ENCODE peak calls at places on chromosomes 4 and X, in seven cellular contexts. R is transverse colon, J is adipocyte, G is endothelial cell of umbilical vein, K is suprapubic skin, W is right atrium auricular region, L is ovary. M is an unnamed sample.
A peak's percentile ranks its signal among the peaks of the same experiment; 100 is the strongest.

GRCh38 chr4:1234296-1234695 is 14.6 kb downstream of the CTBP1 start:
- DNase-seq in W (no peak), K (peak; percentile 65), J (peak; percentile 82), G (peak; percentile 20), L (peak; percentile 11), R (no peak), M (no peak)

GRCh38 chr4:153499005-153499404 is 32.8 kb downstream of the TMEM131L start:
- DNase-seq in L (no peak), J (no peak), W (no peak), R (no peak), K (no peak), G (no peak), M (no peak)

GRCh38 chrX:153647461-153648357 is 706 bp downstream of the DUSP9 start:
- DNase-seq in J (no peak), R (no peak), W (no peak), K (peak; percentile 58), L (no peak), G (no peak), M (no peak)

GRCh38 chrX:21800344-21800770 is 39.1 kb upstream of the MBTPS2 start:
- DNase-seq in J (no peak), R (no peak), L (no peak), W (no peak), K (no peak), G (no peak), M (no peak)

GRCh38 chr4:54165438-54165837 is 63.7 kb upstream of the PDGFRA start:
- DNase-seq in J (peak; percentile 87), L (no peak), G (no peak), R (no peak), K (no peak), W (no peak), M (no peak)

GRCh38 chr4:748461-748860 is 42.8 kb downstream of the PCGF3 start:
- DNase-seq in R (no peak), G (no peak), L (no peak), J (no peak), W (no peak), K (no peak), M (no peak)

GRCh38 chrX:2767631-2768455 is 16.0 kb downstream of the XG start:
- DNase-seq in W (peak; percentile 62), G (no peak), R (peak; percentile 22), J (peak; percentile 50), L (no peak), K (peak; percentile 89), M (no peak)

GRCh38 chr4:6694177-6694901 is 661 bp downstream of the S100P start:
- DNase-seq in G (peak; percentile 21), L (no peak), W (no peak), J (no peak), R (no peak), K (no peak), M (no peak)

GRCh38 chr4:20326460-20326859 is 74.8 kb downstream of the SLIT2 start:
- DNase-seq in W (no peak), G (no peak), J (peak; percentile 30), R (no peak), K (no peak), L (no peak), M (no peak)

GRCh38 chr4:20464381-20464780 is 212.7 kb downstream of the SLIT2 start:
- DNase-seq in L (no peak), R (no peak), K (no peak), J (peak; percentile 53), W (no peak), G (peak; percentile 23), M (no peak)

GRCh38 chr4:171203425-171203824 is 609.8 kb upstream of the GALNTL6 start:
- DNase-seq in L (no peak), W (no peak), K (no peak), G (no peak), R (no peak), J (peak; percentile 92), M (no peak)

GRCh38 chr4:176638992-176639391 is 153.7 kb downstream of the VEGFC start:
- DNase-seq in R (no peak), G (no peak), L (no peak), J (no peak), W (no peak), K (no peak), M (no peak)

GRCh38 chr4:1759818-1760223 is 33.3 kb upstream of the FGFR3 start:
- DNase-seq in G (no peak), R (no peak), J (no peak), L (no peak), W (no peak), K (no peak), M (no peak)

GRCh38 chr4:133865606-133866327 is 335.8 kb downstream of the PABPC4L start:
- DNase-seq in G (peak; percentile 58), J (peak; percentile 94), K (no peak), R (no peak), L (no peak), W (no peak), M (no peak)

GRCh38 chr4:2797545-2798305 is 4.8 kb downstream of the SH3BP2 start:
- DNase-seq in G (no peak), J (no peak), W (no peak), R (no peak), K (peak; percentile 76), L (peak; percentile 25), M (no peak)

GRCh38 chr4:150343796-150344195 is 238.2 kb upstream of the MAB21L2 start:
- DNase-seq in K (no peak), W (no peak), L (no peak), J (no peak), R (no peak), G (no peak), M (no peak)

GRCh38 chr4:8332891-8333331 is 63.4 kb downstream of the HTRA3 start:
- DNase-seq in K (peak; percentile 46), L (no peak), J (no peak), R (peak; percentile 3), W (no peak), G (no peak), M (no peak)

GRCh38 chrX:56268888-56269287 is 36.7 kb downstream of the KLF8 start:
- DNase-seq in W (no peak), R (no peak), K (no peak), J (no peak), G (no peak), L (no peak), M (no peak)

GRCh38 chr4:4425119-4425690 is 38.3 kb downstream of the NSG1 start:
- DNase-seq in K (no peak), G (no peak), R (no peak), J (no peak), L (no peak), W (peak; percentile 9), M (no peak)

GRCh38 chr4:3725936-3726895 is 40.0 kb upstream of the ADRA2C start:
- DNase-seq in G (no peak), K (no peak), L (no peak), J (no peak), W (no peak), R (no peak), M (no peak)

GRCh38 chr4:102318526-102318925 is 26.8 kb downstream of the SLC39A8 start:
- DNase-seq in R (peak; percentile 20), L (no peak), W (no peak), G (no peak), K (no peak), J (no peak), M (no peak)

GRCh38 chr4:3340038-3340702 is 47.3 kb downstream of the RGS12 start:
- DNase-seq in W (peak; percentile 50), L (no peak), K (peak; percentile 46), G (no peak), J (no peak), R (no peak), M (no peak)

GRCh38 chrX:13029831-13030771 is 14.3 kb downstream of the FAM9C start:
- DNase-seq in G (peak; percentile 63), K (no peak), J (no peak), W (no peak), R (peak; percentile 64), L (no peak), M (peak; percentile 25)

GRCh38 chr4:186622788-186623464 is 67.6 kb upstream of the MTNR1A start:
- DNase-seq in W (peak; percentile 64), L (no peak), K (no peak), G (no peak), R (no peak), J (peak; percentile 84), M (no peak)

GRCh38 chr4:156969136-156969535 is 2.5 kb downstream of the PDGFC start:
- DNase-seq in R (no peak), G (no peak), L (no peak), W (no peak), K (no peak), J (no peak), M (no peak)
- H3K4me3 ChIP-seq in R (peak overlapping the region; percentile 70), G (no peak overlapping the region), L (peak overlapping the region; percentile 86), W (peak overlapping the region; percentile 68), K (peak overlapping the region; percentile 88), J (peak overlapping the region; percentile 86), M (no peak overlapping the region)

DNA sequence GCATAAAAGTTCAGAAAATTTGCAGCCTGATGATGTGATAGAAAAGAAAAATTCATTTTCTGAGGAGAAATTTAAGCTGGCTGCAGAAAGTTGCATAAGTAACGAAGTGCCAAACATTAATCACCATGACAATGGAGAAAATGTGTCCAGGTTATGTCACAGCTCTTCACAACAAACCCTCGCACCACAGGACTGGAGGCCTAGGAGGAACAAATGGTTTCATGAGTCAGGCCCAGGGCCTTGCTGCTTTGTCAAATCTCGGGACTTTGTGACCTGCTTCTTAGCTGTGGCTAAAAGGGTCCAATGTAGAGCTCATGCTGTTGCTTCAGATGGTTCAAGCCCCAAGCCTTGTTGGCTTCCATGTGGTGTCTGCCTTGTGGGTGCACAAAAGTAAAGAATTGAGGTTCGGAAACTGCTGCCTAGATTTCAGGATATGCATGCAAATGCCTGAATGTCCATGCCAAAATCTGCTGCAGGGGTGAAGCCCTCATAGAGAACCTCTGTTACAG is 527.4 kb downstream of the SH3BGRL start:
- DNase-seq in K (no peak), G (no peak), J (no peak), R (no peak), L (no peak), W (no peak), M (no peak)
- H3K9me3 ChIP-seq in K (no peaks in the 10 kb centered on the region), G (no peaks in the 10 kb centered on the region), J (peaks cover 58% of the 10 kb centered on the region), R (no peaks in the 10 kb centered on the region), L (no peaks in the 10 kb centered on the region), W (no peaks in the 10 kb centered on the region), M (no peaks in the 10 kb centered on the region)

GRCh38 chrX:67725471-67725870 is 181.7 kb downstream of the AR start:
- DNase-seq in K (no peak), L (no peak), W (no peak), J (no peak), G (no peak), R (no peak), M (no peak)
- H3K4me1 ChIP-seq in K (peaks cover 7% of the 10 kb centered on the region), L (peaks cover 10% of the 10 kb centered on the region), W (no peaks in the 10 kb centered on the region), J (peaks cover 44% of the 10 kb centered on the region), G (peaks cover 14% of the 10 kb centered on the region), R (no peaks in the 10 kb centered on the region), M (no peaks in the 10 kb centered on the region)

DNA sequence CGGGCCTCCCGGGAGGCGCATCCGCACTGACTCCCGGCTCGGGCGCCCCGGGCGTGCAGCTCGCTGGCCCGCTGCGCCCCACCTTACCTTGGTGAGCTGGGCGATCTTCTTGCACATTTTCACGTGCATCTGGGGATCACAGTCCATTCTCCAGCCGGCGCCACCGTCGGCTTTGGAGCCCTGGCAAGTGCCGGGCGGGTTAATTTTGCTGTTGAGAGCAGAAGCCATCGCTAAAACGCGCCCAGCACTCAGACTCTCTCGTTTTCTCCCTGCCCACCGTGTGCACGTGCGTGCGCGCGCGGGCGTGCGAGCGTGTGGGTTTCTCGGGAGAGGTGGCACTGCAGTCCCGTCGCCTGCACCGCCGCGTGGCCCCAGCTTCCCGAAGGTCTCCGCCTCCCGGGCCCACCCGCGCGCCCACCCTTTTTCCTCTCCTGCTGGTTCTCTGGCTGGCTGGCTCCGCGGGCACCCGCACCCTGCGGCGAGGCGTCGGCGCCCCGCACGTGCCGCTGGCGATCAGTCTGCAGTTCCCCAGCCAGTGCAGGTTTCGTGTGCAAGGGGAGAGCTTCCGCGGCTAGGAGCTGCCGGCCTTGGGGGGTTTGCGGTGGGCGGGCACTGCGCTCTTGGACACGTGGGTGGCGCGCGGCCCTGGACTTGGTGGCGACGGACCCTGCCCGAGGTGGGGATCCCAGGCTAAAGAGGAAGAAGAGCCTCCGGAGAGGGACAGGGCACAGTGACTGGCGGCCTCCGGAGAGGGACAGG is at the start of gene FAM184B:
- DNase-seq in W (no peak), R (no peak), G (peak; percentile 5), L (no peak), J (peak; percentile 28), K (no peak), M (no peak)
- H3K4me3 ChIP-seq in W (peak within 1 kb of the TSS; percentile 48), R (peak within 1 kb of the TSS; percentile 49), G (no peak within 1 kb of the TSS), L (peak within 1 kb of the TSS; percentile 24), J (peak within 1 kb of the TSS; percentile 80), K (peak within 1 kb of the TSS; percentile 55), M (peak within 1 kb of the TSS; percentile 27)